ENCODE peak calls at places on chromosomes 12 and 14, in ten cellular contexts. T is DND-41; N is CD4-positive, CD25-positive, alpha-beta regulatory T cell; Z is IMR-90; U is GM12864; B is bronchial epithelial cell; F is stomach; W is CD4-positive, alpha-beta memory T cell; M is mucosa of descending colon; K is effector memory CD4-positive, alpha-beta T cell. I is an unnamed sample.

GRCh38 chr14:95482967-95483842 is 33.2 kb downstream of the SYNE3 start:
- DNase-seq in K (no peak), U (no peak), Z (peak), T (no peak), N (no peak), M (peak), W (no peak), B (peak), F (peak), I (peak)

GRCh38 chr12:63276537-63277365 is 125.8 kb upstream of the AVPR1A start:
- DNase-seq in Z (peak), T (peak), M (peak), K (no peak), U (no peak), W (no peak), N (no peak), B (peak), F (peak), I (no peak)

GRCh38 chr14:58755026-58755929 is 117.5 kb downstream of the DACT1 start:
- DNase-seq in W (no peak), B (no peak), U (no peak), N (no peak), F (no peak), T (no peak), K (no peak), M (peak), Z (no peak), I (no peak)

GRCh38 chr14:22852940-22853767 is 16.8 kb downstream of the MMP14 start:
- DNase-seq in Z (peak), K (peak), T (peak), B (peak), U (peak), N (peak), M (peak), W (peak), F (peak), I (no peak)

GRCh38 chr14:89349196-89350008 is 67.6 kb downstream of the FOXN3 start:
- DNase-seq in B (no peak), F (peak), K (no peak), M (peak), N (no peak), T (peak), Z (no peak), W (no peak), U (no peak), I (no peak)

GRCh38 chr12:8844665-8845064 is 22.2 kb downstream of the A2ML1 start:
- DNase-seq in B (no peak), F (peak), T (no peak), Z (peak), N (no peak), K (no peak), W (no peak), M (no peak), U (no peak), I (no peak)

GRCh38 chr12:59155448-59155847 is 235.1 kb upstream of the LRIG3 start:
- DNase-seq in Z (no peak), W (no peak), T (no peak), N (no peak), K (no peak), F (no peak), U (no peak), M (no peak), B (no peak), I (no peak)

GRCh38 chr12:42473561-42473960 is 116.0 kb downstream of the PRICKLE1 start:
- DNase-seq in W (no peak), B (no peak), K (no peak), Z (no peak), T (no peak), M (no peak), F (no peak), N (no peak), U (no peak), I (no peak)

GRCh38 chr12:58803893-58804292 is 116.4 kb downstream of the LRIG3 start:
- DNase-seq in W (no peak), M (no peak), K (no peak), B (peak), T (no peak), N (no peak), F (no peak), U (no peak), Z (peak), I (peak)

DNA sequence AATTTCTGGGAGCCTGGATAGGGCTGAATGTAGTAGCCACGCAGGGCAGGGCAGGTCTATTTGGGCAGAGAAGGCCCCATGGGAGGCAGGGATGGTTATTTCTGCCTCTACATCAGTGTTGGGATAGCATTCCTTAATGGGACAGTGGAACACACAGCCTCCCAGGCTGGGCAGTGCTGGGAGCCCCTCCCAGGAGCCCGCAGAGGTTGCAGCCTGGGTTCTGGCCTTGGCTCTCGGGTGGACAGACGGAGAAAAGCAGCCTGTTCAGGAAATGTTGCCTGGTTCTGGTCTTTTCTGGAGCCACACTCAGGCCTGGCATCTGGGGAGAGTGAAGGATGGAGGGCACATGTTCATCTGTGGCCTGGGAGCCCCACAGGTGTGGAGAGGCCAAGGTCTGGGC is 479 bp upstream of the NOS1 start:
- DNase-seq in Z (no peak), U (no peak), T (no peak), M (no peak), W (no peak), N (no peak), K (no peak), F (no peak), B (no peak), I (no peak)
- H3K4me3 ChIP-seq in Z (no peak), U (no peak), T (no peak), M (no peak), W (no peak), N (no peak), K (no peak), F (no peak), B (no peak), I (no peak)

DNA sequence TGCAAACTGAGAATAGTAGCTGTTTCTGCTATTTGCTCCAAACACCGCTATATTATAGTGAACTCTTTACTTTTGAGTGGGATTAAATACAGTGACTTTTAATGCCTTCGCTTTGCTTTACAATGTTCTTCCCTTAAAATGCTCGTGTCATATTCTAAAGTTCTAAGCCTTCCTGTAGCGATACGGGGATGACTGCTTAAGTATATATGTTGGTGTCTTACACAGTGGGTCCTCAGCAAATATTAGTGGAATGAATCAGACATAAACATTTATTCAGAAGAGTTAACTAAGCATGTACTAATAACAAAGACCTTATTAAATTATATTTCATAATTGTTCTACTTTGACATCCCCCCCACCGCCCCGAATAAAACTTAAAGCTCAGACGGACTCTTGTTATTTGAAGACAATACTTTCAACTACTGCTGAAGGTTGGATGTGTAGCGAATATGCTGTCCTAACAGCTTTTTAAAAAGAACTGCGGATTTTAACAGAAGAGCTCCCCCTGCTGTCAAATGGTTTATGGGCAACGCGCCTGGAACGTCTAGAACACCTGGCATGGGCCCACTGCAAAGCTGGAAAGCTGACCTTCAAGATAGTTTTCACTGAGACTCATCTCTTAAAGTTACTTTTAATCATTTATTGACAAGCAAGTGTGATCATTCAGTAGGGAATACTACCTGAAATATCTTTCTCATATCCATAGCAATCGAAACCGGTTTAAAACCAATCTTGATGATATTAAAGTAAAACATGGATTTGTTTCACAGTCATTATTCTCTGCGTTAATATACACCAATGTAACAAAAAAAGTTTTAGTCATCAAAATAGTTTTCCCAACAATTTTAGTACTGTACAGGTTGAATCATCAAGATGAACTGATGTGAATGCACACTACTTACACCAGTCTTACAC is 136.7 kb upstream of the KRAS start:
- DNase-seq in M (peak), K (peak), T (peak), Z (peak), W (peak), U (peak), B (peak), F (peak), N (peak), I (peak)
- H3K4me3 ChIP-seq in M (no peak), K (peak), T (peak), Z (peak), W (peak), U (peak), B (peak), F (peak), N (peak), I (peak)

GRCh38 chr14:53948181-53948884 is 8.3 kb downstream of the BMP4 start:
- DNase-seq in U (no peak), Z (no peak), W (no peak), B (no peak), M (no peak), K (no peak), T (no peak), F (no peak), N (no peak), I (no peak)

GRCh38 chr14:53951661-53952265 is 4.9 kb downstream of the BMP4 start:
- DNase-seq in B (no peak), T (no peak), F (no peak), K (no peak), N (no peak), M (no peak), Z (no peak), W (no peak), U (no peak), I (no peak)

GRCh38 chr14:53952533-53952932 is 4.1 kb downstream of the BMP4 start:
- DNase-seq in F (no peak), N (no peak), U (no peak), T (no peak), K (no peak), M (no peak), Z (no peak), B (no peak), W (no peak), I (no peak)

GRCh38 chr14:53949201-53949600 is 7.4 kb downstream of the BMP4 start:
- DNase-seq in W (no peak), K (no peak), M (no peak), T (no peak), Z (no peak), N (no peak), F (no peak), U (no peak), B (no peak), I (no peak)

GRCh38 chr14:53950031-53950793 is 6.4 kb downstream of the BMP4 start:
- DNase-seq in T (no peak), N (no peak), U (no peak), B (no peak), W (no peak), Z (no peak), K (no peak), M (no peak), F (no peak), I (no peak)
- H3K4me3 ChIP-seq in T (no peak), N (no peak), U (no peak), B (no peak), W (no peak), Z (no peak), K (no peak), M (no peak), F (peak), I (no peak)

GRCh38 chr12:11576104-11576503 is 73.4 kb upstream of the ETV6 start:
- DNase-seq in U (no peak), F (no peak), N (no peak), M (no peak), K (no peak), B (peak), T (no peak), Z (peak), W (no peak), I (no peak)

GRCh38 chr12:11577658-11578260 is 71.7 kb upstream of the ETV6 start:
- DNase-seq in T (no peak), Z (peak), K (no peak), W (no peak), U (no peak), M (no peak), B (peak), F (no peak), N (no peak), I (no peak)

GRCh38 chr12:11580125-11580751 is 69.2 kb upstream of the ETV6 start:
- DNase-seq in K (no peak), N (no peak), M (peak), U (peak), B (peak), Z (peak), F (peak), W (no peak), T (no peak), I (peak)

GRCh38 chr12:11581179-11581755 is 68.2 kb upstream of the ETV6 start:
- DNase-seq in B (peak), F (peak), T (peak), U (no peak), Z (peak), W (peak), N (peak), K (peak), M (peak), I (peak)

DNA sequence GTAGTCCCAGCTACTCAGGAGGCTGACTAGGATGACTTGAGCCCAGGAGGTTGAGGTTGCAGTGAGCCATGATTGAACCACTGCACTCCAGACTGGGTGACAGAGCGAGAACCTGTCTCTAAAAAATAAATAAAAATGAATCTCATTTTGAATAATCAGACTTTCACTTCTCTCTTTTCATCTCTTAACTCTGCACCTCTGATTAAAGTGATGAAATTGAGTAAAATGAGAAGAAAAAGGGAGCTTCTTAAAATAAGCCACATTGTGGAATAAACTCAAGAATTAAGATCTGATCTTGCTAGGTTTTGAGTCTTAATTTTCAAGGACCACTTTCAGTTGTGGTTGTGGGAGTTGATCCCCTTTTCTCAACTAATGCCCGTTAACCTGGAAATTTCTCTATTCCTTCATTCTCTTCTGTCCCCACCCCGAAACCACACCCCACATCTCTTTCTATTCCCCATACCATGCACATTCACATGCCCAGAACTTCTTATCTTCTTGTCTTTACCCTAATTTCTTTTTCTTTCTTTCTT is 70.9 kb upstream of the ETV6 start:
- DNase-seq in B (no peak), N (no peak), F (no peak), T (no peak), K (no peak), W (no peak), U (peak), Z (no peak), M (no peak), I (no peak)
- H3K4me3 ChIP-seq in B (no peak), N (no peak), F (no peak), T (no peak), K (no peak), W (no peak), U (no peak), Z (no peak), M (no peak), I (no peak)

DNA sequence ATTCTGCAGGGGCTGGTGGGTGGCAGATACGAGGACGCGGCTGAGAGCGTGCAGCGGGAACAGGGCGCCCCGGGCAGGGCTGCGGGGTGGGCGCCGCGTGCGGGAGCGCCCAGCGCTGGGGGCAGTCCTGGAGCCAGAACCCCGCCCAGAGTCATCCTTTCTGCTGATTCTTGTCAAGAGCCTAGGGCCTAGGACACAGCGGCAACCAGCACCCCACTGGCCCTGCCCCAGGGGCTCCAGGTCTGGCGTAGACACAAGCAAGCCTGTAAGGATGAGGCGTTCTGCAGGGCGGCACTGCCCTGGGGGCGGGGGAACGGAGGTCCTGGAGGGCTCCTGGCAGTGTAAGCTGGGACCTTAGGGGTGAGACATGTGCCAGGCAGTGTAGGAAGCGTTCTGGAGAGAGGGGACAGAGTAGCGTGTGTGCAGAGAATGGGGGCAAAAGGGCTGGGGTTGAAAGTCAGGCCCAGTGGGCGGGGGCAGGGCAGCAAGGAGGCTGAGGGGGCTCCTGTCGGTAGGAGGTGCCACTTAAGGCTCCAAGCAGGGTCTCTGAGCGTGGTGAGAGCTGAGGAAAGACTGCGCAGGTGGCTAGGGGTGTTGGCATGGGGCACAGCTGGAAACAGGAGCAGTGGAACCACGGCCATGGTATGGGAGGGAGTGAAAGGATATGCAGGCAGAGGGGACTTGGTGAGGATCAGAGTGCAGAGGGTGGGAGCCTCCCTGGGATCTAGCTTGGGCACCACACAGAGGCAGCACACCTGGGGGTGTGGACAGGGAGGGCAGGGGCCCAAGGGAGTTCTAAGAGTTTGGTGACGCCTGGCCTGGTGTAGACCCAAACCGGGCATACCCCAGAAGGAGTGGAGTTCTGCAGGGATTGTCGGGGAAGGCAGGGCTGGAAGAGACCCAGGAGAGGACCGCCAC is 859 bp upstream of the AHNAK2 start:
- DNase-seq in N (no peak), U (no peak), F (no peak), W (no peak), T (no peak), Z (no peak), B (no peak), K (no peak), M (peak), I (no peak)
- H3K4me3 ChIP-seq in N (no peak), U (no peak), F (peak), W (no peak), T (no peak), Z (peak), B (peak), K (no peak), M (no peak), I (no peak)

GRCh38 chr14:92556255-92556741 is 42.7 kb downstream of the RIN3 start:
- DNase-seq in F (no peak), N (no peak), M (no peak), U (no peak), B (peak), T (no peak), K (no peak), W (no peak), Z (peak), I (no peak)
- H3K4me3 ChIP-seq in F (no peak), N (no peak), M (no peak), U (no peak), B (no peak), T (no peak), K (no peak), W (no peak), Z (no peak), I (no peak)

GRCh38 chr14:44966601-44967336 is 4.8 kb downstream of the TOGARAM1 start:
- DNase-seq in Z (no peak), K (no peak), M (no peak), T (no peak), U (no peak), W (no peak), N (no peak), B (no peak), F (no peak), I (no peak)
- H3K4me3 ChIP-seq in Z (peak), K (no peak), M (no peak), T (peak), U (peak), W (peak), N (peak), B (no peak), F (peak), I (peak)

GRCh38 chr14:24114536-24115450 is at the start of the genes DCAF11 and NRL:
- DNase-seq in T (peak), N (peak), B (peak), M (peak), K (peak), W (peak), U (peak), Z (peak), F (peak), I (peak)

GRCh38 chr14:24115451-24116110 is 832 bp upstream of the NRL start:
- DNase-seq in F (no peak), N (no peak), K (no peak), U (no peak), T (no peak), M (no peak), W (no peak), B (no peak), Z (no peak), I (no peak)

GRCh38 chr14:24113801-24114535 is 609 bp upstream of the DCAF11 start:
- DNase-seq in T (peak), M (peak), Z (peak), K (peak), B (peak), U (peak), F (peak), N (peak), W (peak), I (peak)

GRCh38 chr14:24117179-24117578 is 2.4 kb upstream of the NRL start:
- DNase-seq in N (no peak), U (no peak), B (no peak), M (no peak), F (no peak), Z (no peak), K (no peak), W (no peak), T (no peak), I (no peak)

GRCh38 chr14:24116111-24116809 is 1.5 kb upstream of the NRL start:
- DNase-seq in K (no peak), F (no peak), Z (no peak), T (no peak), B (no peak), M (no peak), N (no peak), W (no peak), U (no peak), I (no peak)
- H3K4me3 ChIP-seq in K (peak), F (peak), Z (no peak), T (no peak), B (peak), M (no peak), N (peak), W (peak), U (peak), I (peak)